ENCODE peak calls at places on chromosome 12, in seven cellular contexts. D, C, S, W, Z, R and U are unnamed samples.

GRCh38 chr12:68400231-68400829 is 68.2 kb upstream of the MDM1 start:
- DNase-seq in S (no peak), W (no peak), Z (no peak), C (no peak), R (no peak), D (no peak), U (peak)

GRCh38 chr12:113424915-113425823 is 3.0 kb downstream of the SDSL start:
- DNase-seq in Z (no peak), D (peak), C (no peak), W (peak), R (peak), S (peak), U (no peak)

GRCh38 chr12:112656141-112656540 is 135.4 kb upstream of the RPH3A start:
- DNase-seq in Z (no peak), C (no peak), D (no peak), R (no peak), W (no peak), S (no peak), U (no peak)

GRCh38 chr12:131004166-131004565 is 50.5 kb downstream of the ADGRD1 start:
- DNase-seq in S (no peak), W (peak), R (no peak), D (no peak), C (no peak), Z (no peak), U (no peak)

GRCh38 chr12:92021665-92022033 is 124.0 kb downstream of the BTG1 start:
- DNase-seq in S (peak), D (no peak), R (no peak), C (no peak), W (no peak), Z (no peak), U (no peak)

GRCh38 chr12:121797937-121798801 is 4.7 kb upstream of the RHOF start:
- DNase-seq in W (peak), S (no peak), Z (no peak), C (peak), R (no peak), D (peak), U (no peak)

GRCh38 chr12:130017571-130018449 is 114.0 kb upstream of the TMEM132D start:
- DNase-seq in W (no peak), R (no peak), Z (no peak), C (peak), S (no peak), D (peak), U (no peak)

GRCh38 chr12:65532162-65532561 is 253.7 kb downstream of the MSRB3 start:
- DNase-seq in R (no peak), D (no peak), Z (no peak), W (no peak), C (no peak), S (no peak), U (no peak)

GRCh38 chr12:2165021-2165420 is 112.2 kb downstream of the CACNA1C start:
- DNase-seq in R (no peak), C (no peak), W (no peak), D (no peak), S (no peak), Z (no peak), U (no peak)

GRCh38 chr12:49982246-49983229 is 9.8 kb downstream of the AQP6 start:
- DNase-seq in R (no peak), C (no peak), W (no peak), D (no peak), S (no peak), Z (no peak), U (no peak)